ENCODE peak calls at places on chromosomes 6 and 20, in nine cellular contexts. K, X, Z, J, H, R, P, B and M are unnamed samples.

GRCh38 chr6:64012351-64013060 is 376.9 kb downstream of the PHF3 start:
- DNase-seq in K (peak), X (peak), Z (no peak), J (no peak), H (peak), R (no peak), P (no peak), B (peak), M (peak)

GRCh38 chr6:109344226-109344625 is 38.0 kb downstream of the CD164 start:
- DNase-seq in K (no peak), X (no peak), Z (no peak), J (no peak), H (peak), R (no peak), P (no peak), B (peak), M (no peak)

GRCh38 chr6:22008248-22008836 is 288.5 kb downstream of the PRL start:
- DNase-seq in K (no peak), X (no peak), Z (no peak), J (no peak), H (no peak), R (peak), P (no peak), B (no peak), M (no peak)

GRCh38 chr6:119090256-119090655 is 11.8 kb upstream of the FAM184A start:
- DNase-seq in K (no peak), X (no peak), Z (no peak), J (no peak), H (no peak), R (no peak), P (no peak), B (no peak), M (no peak)

GRCh38 chr6:579339-579738 is 77.6 kb downstream of the HUS1B start:
- DNase-seq in K (peak), X (no peak), Z (no peak), J (no peak), H (no peak), R (peak), P (no peak), B (peak), M (no peak)

GRCh38 chr6:28747631-28748157 is 176.1 kb downstream of the TRIM27 start:
- DNase-seq in K (peak), X (peak), Z (peak), J (peak), H (peak), R (peak), P (no peak), B (peak), M (peak)

GRCh38 chr20:45779011-45779915 is 12.4 kb downstream of the WFDC3 start:
- DNase-seq in K (peak), X (no peak), Z (peak), J (peak), H (peak), R (peak), P (no peak), B (peak), M (no peak)

GRCh38 chr6:163260111-163260895 is 154.2 kb upstream of the QKI start:
- DNase-seq in K (no peak), X (no peak), Z (no peak), J (no peak), H (no peak), R (peak), P (no peak), B (no peak), M (peak)

GRCh38 chr6:45710304-45710821 is 305.3 kb downstream of the CLIC5 start:
- DNase-seq in K (peak), X (no peak), Z (no peak), J (peak), H (peak), R (peak), P (no peak), B (peak), M (no peak)

GRCh38 chr6:155171109-155171746 is 92.6 kb upstream of the CLDN20 start:
- DNase-seq in K (peak), X (no peak), Z (no peak), J (peak), H (peak), R (peak), P (peak), B (peak), M (no peak)

GRCh38 chr20:48682529-48683385 is 145.0 kb downstream of the PREX1 start:
- DNase-seq in K (peak), X (peak), Z (peak), J (no peak), H (peak), R (peak), P (no peak), B (no peak), M (no peak)

GRCh38 chr6:43297644-43298564 is at the start of gene SLC22A7:
- DNase-seq in K (no peak), X (no peak), Z (no peak), J (no peak), H (no peak), R (no peak), P (no peak), B (no peak), M (no peak)

GRCh38 chr20:45835230-45836224 is 1.9 kb downstream of the SNX21 start:
- DNase-seq in K (peak), X (no peak), Z (peak), J (no peak), H (no peak), R (peak), P (no peak), B (peak), M (no peak)

GRCh38 chr6:71510856-71511255 is 222.2 kb downstream of the OGFRL1 start:
- DNase-seq in K (no peak), X (no peak), Z (no peak), J (no peak), H (no peak), R (no peak), P (no peak), B (no peak), M (no peak)

GRCh38 chr20:62080249-62080993 is 14.7 kb upstream of the TAF4 start:
- DNase-seq in K (no peak), X (no peak), Z (no peak), J (no peak), H (no peak), R (no peak), P (no peak), B (no peak), M (no peak)

GRCh38 chr6:73675466-73676098 is 20.4 kb upstream of the CD109 start:
- DNase-seq in K (peak), X (peak), Z (peak), J (peak), H (peak), R (peak), P (peak), B (peak), M (no peak)

GRCh38 chr6:90610291-90610670 is 23.4 kb upstream of the MAP3K7 start:
- DNase-seq in K (no peak), X (peak), Z (no peak), J (no peak), H (no peak), R (peak), P (no peak), B (no peak), M (no peak)

GRCh38 chr6:108518714-108519576 is 41.8 kb upstream of the FOXO3 start:
- DNase-seq in K (peak), X (peak), Z (peak), J (peak), H (peak), R (peak), P (no peak), B (peak), M (no peak)

GRCh38 chr6:36755435-36756348 is 58.1 kb downstream of the RAB44 start:
- DNase-seq in K (no peak), X (no peak), Z (no peak), J (peak), H (peak), R (peak), P (peak), B (peak), M (no peak)

GRCh38 chr6:146047356-146047755 is 18.5 kb downstream of the GRM1 start:
- DNase-seq in K (no peak), X (no peak), Z (no peak), J (no peak), H (no peak), R (no peak), P (no peak), B (no peak), M (no peak)

GRCh38 chr6:149317656-149318571 is at the start of gene TAB2:
- DNase-seq in K (no peak), X (no peak), Z (peak), J (peak), H (peak), R (peak), P (peak), B (no peak), M (no peak)

GRCh38 chr6:21898107-21898796 is 304.7 kb downstream of the SOX4 start:
- DNase-seq in K (no peak), X (no peak), Z (no peak), J (no peak), H (no peak), R (peak), P (no peak), B (peak), M (no peak)

GRCh38 chr20:57762531-57763234 is 52.9 kb upstream of the PMEPA1 start:
- DNase-seq in K (no peak), X (no peak), Z (no peak), J (no peak), H (no peak), R (no peak), P (no peak), B (no peak), M (no peak)

GRCh38 chr6:118704911-118705310 is 53.5 kb upstream of the CEP85L start:
- DNase-seq in K (peak), X (no peak), Z (no peak), J (no peak), H (no peak), R (no peak), P (no peak), B (no peak), M (no peak)

GRCh38 chr20:50844430-50845100 is 49.7 kb downstream of the BCAS4 start:
- DNase-seq in K (peak), X (no peak), Z (no peak), J (peak), H (peak), R (peak), P (no peak), B (peak), M (no peak)

GRCh38 chr6:11428895-11429294 is 108.7 kb upstream of the TMEM170B start:
- DNase-seq in K (peak), X (no peak), Z (no peak), J (peak), H (no peak), R (peak), P (no peak), B (peak), M (no peak)

GRCh38 chr20:34621383-34622367 is 55.2 kb downstream of the PIGU start:
- DNase-seq in K (no peak), X (peak), Z (no peak), J (no peak), H (no peak), R (peak), P (no peak), B (peak), M (no peak)

GRCh38 chr6:154510144-154510905 is at the start of gene CNKSR3:
- DNase-seq in K (peak), X (peak), Z (peak), J (peak), H (peak), R (peak), P (no peak), B (peak), M (peak)